ENCODE peak calls at places on chromosomes 7 and 10, in ten cellular contexts. H, Y, X, M, I, L, F, W, C and D are unnamed samples.

GRCh38 chr10:78330884-78331283 is 297.2 kb downstream of the RPS24 start:
- DNase-seq in H (no peak), W (no peak), M (no peak), I (no peak), Y (no peak), L (no peak), F (no peak), C (no peak), X (no peak), D (no peak)

GRCh38 chr7:156334636-156335035 is 305.9 kb upstream of the RNF32 start:
- DNase-seq in C (no peak), X (peak), H (no peak), M (no peak), Y (no peak), W (no peak), I (no peak), F (no peak), L (no peak), D (no peak)

GRCh38 chr7:47232751-47233412 is 349.0 kb downstream of the TNS3 start:
- DNase-seq in L (no peak), F (no peak), C (no peak), I (no peak), X (no peak), W (no peak), M (no peak), Y (no peak), H (no peak), D (no peak)

GRCh38 chr10:86258488-86258887 is 108.1 kb downstream of the GRID1 start:
- DNase-seq in L (no peak), X (no peak), F (no peak), H (no peak), I (no peak), C (no peak), Y (peak), M (no peak), W (no peak), D (no peak)

GRCh38 chr10:92845926-92846325 is 2.4 kb upstream of the EXOC6 start:
- DNase-seq in W (no peak), I (no peak), Y (no peak), X (no peak), L (no peak), F (no peak), H (no peak), C (no peak), M (no peak), D (no peak)

GRCh38 chr7:141072548-141073172 is 1.2 kb upstream of the TMEM178B start:
- DNase-seq in H (peak), W (peak), Y (peak), I (no peak), L (peak), C (no peak), M (peak), F (peak), X (no peak), D (no peak)

GRCh38 chr7:130875265-130875741 is 141.3 kb upstream of the KLF14 start:
- DNase-seq in Y (peak), L (peak), C (no peak), H (no peak), W (peak), X (no peak), I (peak), M (no peak), F (peak), D (no peak)

GRCh38 chr10:78450807-78451485 is 417.3 kb downstream of the RPS24 start:
- DNase-seq in W (no peak), H (no peak), C (no peak), Y (no peak), M (no peak), X (no peak), I (no peak), F (no peak), L (no peak), D (no peak)

GRCh38 chr7:45295222-45295621 is 137.6 kb downstream of the RAMP3 start:
- DNase-seq in C (no peak), H (no peak), W (no peak), X (no peak), M (no peak), I (no peak), L (no peak), F (peak), Y (peak), D (no peak)

GRCh38 chr7:158549176-158549833 is 38.3 kb downstream of the PTPRN2 start:
- DNase-seq in L (no peak), M (peak), X (no peak), F (peak), W (peak), I (peak), C (no peak), Y (peak), H (peak), D (no peak)

GRCh38 chr7:7426686-7427085 is 109.0 kb downstream of the COL28A1 start:
- DNase-seq in C (no peak), Y (peak), F (no peak), H (no peak), I (no peak), M (no peak), L (no peak), W (no peak), X (no peak), D (no peak)

GRCh38 chr10:46557319-46558140 is 1.1 kb upstream of the GPRIN2 start:
- DNase-seq in Y (no peak), H (no peak), L (peak), I (peak), F (peak), C (no peak), W (peak), X (peak), M (no peak), D (no peak)

GRCh38 chr7:139987691-139988516 is 74.8 kb downstream of the PARP12 start:
- DNase-seq in C (no peak), F (no peak), Y (no peak), I (no peak), H (no peak), W (no peak), M (no peak), L (no peak), X (no peak), D (no peak)

GRCh38 chr10:32939296-32940111 is 18.5 kb downstream of the ITGB1 start:
- DNase-seq in W (no peak), I (no peak), M (no peak), F (no peak), C (no peak), Y (no peak), X (no peak), L (no peak), H (no peak), D (no peak)

GRCh38 chr10:71973777-71974488 is 9.7 kb downstream of the CHST3 start:
- DNase-seq in W (no peak), L (no peak), F (no peak), Y (no peak), C (no peak), I (no peak), H (no peak), M (no peak), X (no peak), D (no peak)

GRCh38 chr7:38281211-38281610 is 7.8 kb upstream of the TARP start:
- DNase-seq in I (no peak), X (no peak), F (no peak), Y (no peak), W (no peak), C (no peak), L (no peak), H (no peak), M (no peak), D (no peak)

GRCh38 chr7:41538810-41539724 is 163.8 kb downstream of the INHBA start:
- DNase-seq in I (no peak), L (no peak), Y (peak), W (peak), C (no peak), F (no peak), H (no peak), M (no peak), X (no peak), D (no peak)

GRCh38 chr7:150453186-150453585 is 2.8 kb downstream of the GIMAP8 start:
- DNase-seq in C (no peak), H (no peak), X (no peak), F (no peak), I (no peak), L (no peak), W (no peak), M (no peak), Y (no peak), D (no peak)

GRCh38 chr7:143230602-143231457 is 9.0 kb downstream of the TAS2R40 start:
- DNase-seq in Y (no peak), H (no peak), C (no peak), M (no peak), F (no peak), X (no peak), L (no peak), I (no peak), W (no peak), D (no peak)

GRCh38 chr7:29370531-29371314 is 176.1 kb downstream of the CHN2 start:
- DNase-seq in I (peak), C (no peak), L (peak), F (peak), H (peak), Y (peak), W (no peak), M (no peak), X (no peak), D (no peak)

GRCh38 chr7:117673367-117673766 is 193.5 kb downstream of the CFTR start:
- DNase-seq in M (no peak), I (peak), C (no peak), H (no peak), F (no peak), X (no peak), L (peak), W (peak), Y (no peak), D (no peak)

GRCh38 chr7:137820156-137820555 is 26.6 kb downstream of the DGKI start:
- DNase-seq in F (no peak), X (no peak), I (no peak), Y (no peak), L (no peak), C (no peak), M (no peak), W (no peak), H (no peak), D (no peak)

GRCh38 chr7:143459359-143459758 is 16.1 kb downstream of the TAS2R60 start:
- DNase-seq in H (no peak), W (no peak), L (no peak), M (no peak), F (no peak), C (no peak), X (no peak), Y (no peak), I (no peak), D (no peak)

GRCh38 chr7:1448958-1449357 is 10.3 kb downstream of the MICALL2 start:
- DNase-seq in F (no peak), C (no peak), Y (no peak), M (no peak), L (no peak), I (no peak), X (no peak), W (no peak), H (no peak), D (no peak)
- TF ChIP-seq CTCF in F (no peak), C (no peak), Y (no peak), M (no peak), L (no peak), I (no peak), X (no peak), W (no peak), H (no peak), D (no peak)

GRCh38 chr7:36475371-36475770 is 85.7 kb downstream of the ANLN start:
- DNase-seq in X (no peak), L (no peak), H (no peak), Y (no peak), W (peak), F (no peak), C (no peak), I (no peak), M (no peak), D (no peak)
- TF ChIP-seq CTCF in X (no peak), L (no peak), H (no peak), Y (no peak), W (no peak), F (no peak), C (no peak), I (no peak), M (no peak), D (peak)

GRCh38 chr10:42836096-42836495 is 53.5 kb downstream of the BMS1 start:
- DNase-seq in X (no peak), W (peak), H (no peak), F (no peak), Y (no peak), I (no peak), M (no peak), C (no peak), L (no peak), D (no peak)

DNA sequence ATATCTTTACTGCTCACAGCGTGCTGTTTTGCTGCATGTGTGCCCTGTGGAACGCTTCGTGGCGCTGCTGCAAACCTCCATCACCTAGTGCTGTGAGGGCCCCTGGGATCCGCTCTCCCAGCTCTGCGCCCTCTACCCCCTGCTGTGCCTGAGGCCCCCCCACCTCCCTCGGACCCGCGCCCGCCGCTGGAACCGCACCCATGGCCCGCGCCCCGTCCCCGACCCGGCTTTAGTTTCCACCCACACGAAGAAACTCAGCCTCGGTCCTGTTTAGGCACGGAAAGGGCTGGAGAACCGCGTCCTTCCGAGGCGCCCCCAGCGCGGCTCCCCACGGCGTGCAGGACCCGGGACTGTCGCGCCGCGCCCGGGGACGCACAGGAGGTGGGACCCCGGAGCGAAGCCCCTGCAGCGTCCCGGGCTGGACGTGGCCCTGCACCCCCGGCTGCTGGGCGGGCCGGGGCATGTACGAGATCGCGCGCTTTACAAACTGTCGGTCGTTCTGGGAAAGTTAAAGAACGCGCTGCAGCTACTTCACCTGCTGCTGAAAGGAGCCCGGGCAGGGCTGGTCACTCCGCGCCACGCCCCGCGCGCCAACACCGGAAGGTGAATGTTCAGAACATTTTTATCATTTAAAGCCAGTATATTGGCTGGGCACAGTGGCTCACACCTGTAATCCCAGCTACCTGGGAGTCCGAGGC is 54.3 kb downstream of the BMS1 start:
- DNase-seq in W (peak), M (no peak), C (no peak), X (no peak), L (peak), H (peak), I (no peak), F (peak), Y (peak), D (no peak)
- TF ChIP-seq CTCF in W (no peak), M (no peak), C (no peak), X (no peak), L (no peak), H (peak), I (no peak), F (no peak), Y (peak), D (no peak)

DNA sequence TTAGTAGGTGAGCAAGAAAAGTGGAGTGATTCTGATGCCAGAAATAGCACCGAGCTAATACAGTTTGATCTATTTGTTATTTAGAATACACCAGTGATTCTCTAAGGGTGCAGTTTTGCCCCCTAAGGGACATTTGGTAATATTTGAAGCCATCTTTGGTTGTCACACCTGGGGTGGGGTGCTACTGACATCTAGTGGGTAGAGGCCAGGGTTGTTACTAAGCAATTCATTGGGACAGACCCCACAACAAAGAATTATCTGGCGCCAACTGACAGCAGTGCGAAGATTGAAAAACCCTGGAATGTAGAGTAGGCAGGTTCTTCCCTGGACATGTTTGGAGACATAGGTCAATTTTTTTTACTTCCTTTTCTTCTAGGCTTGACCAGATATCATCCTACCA is 14.6 kb downstream of the PALS2 start:
- DNase-seq in F (peak), H (no peak), M (no peak), C (no peak), W (peak), Y (no peak), L (no peak), X (no peak), I (no peak), D (no peak)
- TF ChIP-seq CTCF in F (peak), H (peak), M (peak), C (peak), W (peak), Y (peak), L (no peak), X (no peak), I (peak), D (peak)

DNA sequence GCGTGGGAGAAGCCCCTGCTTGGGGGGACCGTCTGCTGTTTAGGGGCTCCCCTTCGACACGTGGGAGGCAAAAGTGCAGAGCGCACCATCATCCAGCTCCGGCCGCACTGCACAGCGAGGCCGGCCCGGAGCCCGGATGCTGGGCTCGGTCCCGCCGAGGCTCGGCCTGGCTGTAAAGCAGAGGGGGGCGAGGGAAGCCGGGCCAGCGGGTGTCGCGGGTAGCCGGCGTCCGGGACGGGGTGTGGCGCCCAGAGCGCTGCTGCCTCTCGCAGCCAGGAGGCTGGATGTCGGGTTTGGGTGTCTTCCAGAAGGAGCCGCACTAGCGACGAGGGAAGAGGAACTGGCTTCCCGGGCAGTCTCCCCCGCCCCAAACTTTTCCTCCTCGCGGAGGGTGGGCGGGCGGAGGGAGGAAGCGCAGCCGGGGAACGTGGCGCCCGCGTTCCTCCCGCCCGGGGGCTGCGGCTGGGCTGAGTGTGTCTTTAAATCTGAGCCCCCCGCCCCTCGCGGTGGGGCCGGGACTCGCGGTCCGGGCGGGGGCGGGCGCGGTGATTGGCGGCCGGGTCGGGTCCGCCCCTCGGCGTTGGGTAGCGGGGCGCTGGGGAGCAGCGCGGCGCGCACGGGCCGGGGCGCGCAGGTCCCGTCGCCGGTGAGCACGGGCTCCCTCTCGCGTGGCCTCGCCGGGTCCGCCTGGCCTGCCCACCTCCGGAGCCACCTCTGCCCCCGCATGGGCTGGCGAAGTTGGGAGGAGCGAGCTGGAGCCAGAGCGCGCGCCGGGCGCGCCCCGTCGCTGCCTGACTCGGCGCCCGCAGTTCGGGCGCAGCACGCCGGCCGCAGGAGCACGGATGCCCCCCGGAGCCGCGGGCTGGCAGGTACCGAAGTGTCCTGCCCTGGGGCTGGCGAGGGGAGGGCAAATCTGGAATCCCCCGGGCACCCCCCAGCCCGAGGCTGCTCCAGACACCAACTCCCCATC is at the start of gene PALD1:
- DNase-seq in F (peak), X (peak), H (no peak), L (peak), W (peak), I (peak), M (no peak), Y (peak), C (no peak), D (no peak)
- TF ChIP-seq CTCF in F (no peak), X (peak), H (peak), L (peak), W (no peak), I (no peak), M (no peak), Y (no peak), C (no peak), D (no peak)

DNA sequence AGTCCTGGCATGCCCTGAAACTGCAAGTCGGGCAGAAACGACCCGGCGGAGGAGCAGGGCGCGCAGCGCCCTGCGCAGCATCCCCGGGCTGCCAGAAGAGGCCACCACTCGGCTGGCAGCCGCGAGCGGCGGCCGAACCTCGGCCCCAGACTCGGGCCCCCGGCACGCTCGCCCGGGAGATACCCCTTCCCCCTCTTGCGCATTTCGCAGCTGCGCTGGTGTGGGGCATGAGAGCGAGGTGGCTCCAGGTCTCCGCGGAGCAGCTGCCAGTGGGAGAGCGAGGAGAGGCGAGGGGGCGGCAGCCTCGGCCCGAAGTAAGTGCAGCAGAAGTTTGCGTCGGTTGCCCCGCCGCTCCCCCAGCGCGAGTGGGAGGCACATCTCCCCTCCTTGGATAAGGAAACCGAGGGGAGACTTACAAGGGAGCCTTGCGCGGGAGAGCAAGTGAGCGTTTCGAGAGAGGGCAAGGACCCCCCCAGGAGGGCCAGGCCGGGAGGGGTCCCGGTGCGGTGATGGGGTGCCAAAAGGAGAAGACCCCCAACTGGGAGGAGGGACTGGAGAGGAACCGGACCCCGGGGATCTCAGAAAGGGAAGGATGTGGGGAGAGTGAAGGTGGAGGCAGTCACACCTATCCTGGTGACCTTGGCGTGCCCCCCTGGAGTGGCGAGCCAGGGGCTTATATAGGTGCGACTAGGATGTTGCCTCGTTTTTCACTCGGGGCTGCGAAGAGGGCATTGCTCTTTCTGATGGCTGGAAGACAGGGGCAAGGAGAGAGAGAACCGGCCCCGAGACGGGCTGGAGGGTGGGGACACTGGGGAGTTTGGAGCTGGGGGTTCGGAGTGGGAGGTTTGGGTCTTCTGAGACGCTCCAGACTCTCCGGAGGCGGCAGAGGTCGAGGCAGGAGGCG is 256.3 kb downstream of the OTUD1 start:
- DNase-seq in M (no peak), L (no peak), I (no peak), Y (no peak), H (no peak), C (no peak), F (peak), W (peak), X (no peak), D (no peak)
- TF ChIP-seq CTCF in M (no peak), L (no peak), I (no peak), Y (no peak), H (no peak), C (no peak), F (peak), W (peak), X (no peak), D (no peak)